ENCODE peak calls at places on chromosomes 16 and 17, in nine cellular contexts. I is substantia nigra, M is pancreas, R is fibroblast of mammary gland, L is activated T-cell treated with anti-CD3 and anti-CD28 coated beads for 1 hour, H is AG09309, J is OCI-M1, P is non-pigmented ciliary epithelial cell, C is hepatocyte. D is an unnamed sample.

GRCh38 chr16:80936410-80936809 is 70.3 kb downstream of the CMC2 start:
- DNase-seq in I (no peak), M (no peak), R (peak), L (no peak), H (peak), J (no peak), P (no peak), C (no peak), D (no peak)

GRCh38 chr16:49713770-49714169 is 142.1 kb downstream of the ZNF423 start:
- DNase-seq in I (no peak), M (no peak), R (no peak), L (no peak), H (no peak), J (no peak), P (no peak), C (no peak), D (no peak)

GRCh38 chr17:19311421-19312215 is 50.9 kb downstream of the B9D1 start:
- DNase-seq in I (no peak), M (no peak), R (no peak), L (no peak), H (no peak), J (no peak), P (no peak), C (no peak), D (no peak)

GRCh38 chr17:77343031-77343866 is 202.5 kb downstream of the SEC14L1 start:
- DNase-seq in I (no peak), M (no peak), R (no peak), L (no peak), H (no peak), J (no peak), P (no peak), C (no peak), D (no peak)

GRCh38 chr17:10652984-10653680 is 4.0 kb downstream of the MYH3 start:
- DNase-seq in I (peak), M (no peak), R (peak), L (no peak), H (no peak), J (no peak), P (no peak), C (no peak), D (no peak)

GRCh38 chr17:77266891-77267341 is 126.1 kb downstream of the SEC14L1 start:
- DNase-seq in I (no peak), M (no peak), R (no peak), L (no peak), H (no peak), J (peak), P (no peak), C (no peak), D (no peak)

GRCh38 chr16:69311533-69312388 is 611 bp downstream of the VPS4A start:
- DNase-seq in I (no peak), M (no peak), R (no peak), L (peak), H (no peak), J (peak), P (no peak), C (peak), D (no peak)

GRCh38 chr16:28915181-28915580 is 9.9 kb downstream of the RABEP2 start:
- DNase-seq in I (no peak), M (no peak), R (peak), L (no peak), H (peak), J (no peak), P (peak), C (no peak), D (peak)

GRCh38 chr16:12303649-12304048 is 327.1 kb downstream of the SNX29 start:
- DNase-seq in I (no peak), M (no peak), R (peak), L (no peak), H (no peak), J (peak), P (no peak), C (peak), D (peak)

GRCh38 chr16:69376393-69377059 is 9.3 kb downstream of the TERF2 start:
- DNase-seq in I (no peak), M (no peak), R (no peak), L (no peak), H (no peak), J (no peak), P (no peak), C (no peak), D (no peak)

GRCh38 chr17:55635253-55635766 is 87.4 kb downstream of the TMEM100 start:
- DNase-seq in I (no peak), M (no peak), R (peak), L (no peak), H (no peak), J (peak), P (no peak), C (no peak), D (peak)

GRCh38 chr17:3794890-3795757 is 5.9 kb downstream of the ITGAE start:
- DNase-seq in I (no peak), M (no peak), R (peak), L (no peak), H (no peak), J (no peak), P (peak), C (peak), D (no peak)

GRCh38 chr16:48617711-48618148 is 7.8 kb upstream of the N4BP1 start:
- DNase-seq in I (no peak), M (no peak), R (peak), L (no peak), H (no peak), J (no peak), P (no peak), C (no peak), D (no peak)

GRCh38 chr16:58032710-58033293 is 7.2 kb downstream of the MMP15 start:
- DNase-seq in I (peak), M (peak), R (no peak), L (no peak), H (no peak), J (peak), P (no peak), C (peak), D (no peak)

GRCh38 chr17:43434902-43435319 is 36.1 kb downstream of the ARL4D start:
- DNase-seq in I (no peak), M (no peak), R (no peak), L (no peak), H (no peak), J (no peak), P (no peak), C (no peak), D (no peak)

GRCh38 chr17:77475012-77475976 is 334.5 kb downstream of the SEC14L1 start:
- DNase-seq in I (no peak), M (no peak), R (peak), L (peak), H (peak), J (no peak), P (peak), C (peak), D (no peak)

D was measured in stromal cell of bone marrow.